ENCODE peak calls at places on chromosome 6, in four cellular contexts. D is tibial nerve, N is T-helper 2 cell, W is Daoy. E is an unnamed sample.

GRCh38 chr6:19691465-19692167 is 145.6 kb upstream of the ID4 start:
- DNase-seq in W (no peak), N (no peak), D (no peak), E (no peak)

GRCh38 chr6:133362813-133363212 is 121.7 kb downstream of the EYA4 start:
- DNase-seq in N (no peak), D (no peak), W (no peak), E (no peak)

GRCh38 chr6:21898107-21898796 is 304.7 kb downstream of the SOX4 start:
- DNase-seq in W (no peak), D (no peak), N (no peak), E (no peak)

GRCh38 chr6:106087548-106088325 is 1.6 kb downstream of the PRDM1 start:
- DNase-seq in W (peak), D (peak), N (no peak), E (no peak)

GRCh38 chr6:17972074-17972966 is 15.1 kb downstream of the KIF13A start:
- DNase-seq in N (no peak), D (no peak), W (no peak), E (peak)

GRCh38 chr6:151630387-151630786 is 136.6 kb downstream of the CCDC170 start:
- DNase-seq in W (no peak), D (no peak), N (no peak), E (no peak)

GRCh38 chr6:91366781-91367180 is 779.9 kb upstream of the MAP3K7 start:
- DNase-seq in D (no peak), N (no peak), W (no peak), E (no peak)

GRCh38 chr6:169887529-169888140 is 136.2 kb downstream of the ERMARD start:
- DNase-seq in D (no peak), W (peak), N (no peak), E (no peak)

GRCh38 chr6:140572129-140572528 is 1197.7 kb upstream of the CITED2 start:
- DNase-seq in N (no peak), W (peak), D (no peak), E (peak)

GRCh38 chr6:35049346-35049745 is 91.8 kb downstream of the TCP11 start:
- DNase-seq in D (no peak), N (no peak), W (no peak), E (no peak)

GRCh38 chr6:106448000-106448426 is 87.5 kb downstream of the CRYBG1 start:
- DNase-seq in D (peak), N (peak), W (no peak), E (no peak)